ENCODE peak calls at places on chromosomes 7 and 10, in six cellular contexts. One of them, this sample, is unnamed.

GRCh38 chr10:21078410-21079329 is 181.6 kb upstream of the NEBL start:
- DNase-seq in cardiac muscle cell: peak; percentile 90
- DNase-seq in Caco-2: peak; percentile 84
- DNase-seq in kidney: no peak
- DNase-seq in neural progenitor cell: peak; percentile 88
- DNase-seq in right lobe of liver: peak; percentile 69
- DNase-seq in this sample: peak; percentile 65

GRCh38 chr10:130772056-130772455 is 539.5 kb downstream of the TCERG1L start:
- DNase-seq in kidney: peak; percentile 20
- DNase-seq in Caco-2: no peak
- DNase-seq in neural progenitor cell: no peak
- DNase-seq in right lobe of liver: no peak
- DNase-seq in cardiac muscle cell: no peak
- DNase-seq in this sample: no peak

GRCh38 chr10:79303631-79304478 is 43.4 kb upstream of the PPIF start:
- DNase-seq in cardiac muscle cell: no peak
- DNase-seq in Caco-2: no peak
- DNase-seq in kidney: no peak
- DNase-seq in neural progenitor cell: no peak
- DNase-seq in right lobe of liver: no peak
- DNase-seq in this sample: no peak

GRCh38 chr10:128642502-128642901 is 516.3 kb upstream of the MKI67 start:
- DNase-seq in right lobe of liver: no peak
- DNase-seq in kidney: no peak
- DNase-seq in Caco-2: no peak
- DNase-seq in neural progenitor cell: no peak
- DNase-seq in cardiac muscle cell: no peak
- DNase-seq in this sample: no peak

GRCh38 chr7:53315986-53316385 is 280.6 kb downstream of the POM121L12 start:
- DNase-seq in cardiac muscle cell: no peak
- DNase-seq in kidney: no peak
- DNase-seq in neural progenitor cell: no peak
- DNase-seq in right lobe of liver: no peak
- DNase-seq in Caco-2: peak; percentile 16
- DNase-seq in this sample: no peak

GRCh38 chr10:69327463-69328345 is 49.4 kb downstream of the HK1 start:
- DNase-seq in kidney: peak; percentile 89
- DNase-seq in right lobe of liver: no peak
- DNase-seq in neural progenitor cell: no peak
- DNase-seq in cardiac muscle cell: peak; percentile 86
- DNase-seq in Caco-2: no peak
- DNase-seq in this sample: peak; percentile 76

GRCh38 chr7:4158826-4159225 is 523.3 kb upstream of the FOXK1 start:
- DNase-seq in neural progenitor cell: no peak
- DNase-seq in kidney: no peak
- DNase-seq in right lobe of liver: no peak
- DNase-seq in cardiac muscle cell: no peak
- DNase-seq in Caco-2: no peak
- DNase-seq in this sample: no peak

GRCh38 chr7:81632418-81632817 is 137.4 kb downstream of the HGF start:
- DNase-seq in cardiac muscle cell: no peak
- DNase-seq in right lobe of liver: no peak
- DNase-seq in kidney: no peak
- DNase-seq in Caco-2: no peak
- DNase-seq in neural progenitor cell: no peak
- DNase-seq in this sample: no peak

GRCh38 chr10:62858364-62858763 is 42.2 kb upstream of the EGR2 start:
- DNase-seq in neural progenitor cell: no peak
- DNase-seq in kidney: no peak
- DNase-seq in cardiac muscle cell: peak; percentile 90
- DNase-seq in right lobe of liver: no peak
- DNase-seq in Caco-2: no peak
- DNase-seq in this sample: no peak

GRCh38 chr7:41943098-41943577 is 240.2 kb upstream of the INHBA start:
- DNase-seq in neural progenitor cell: peak; percentile 90
- DNase-seq in kidney: peak; percentile 89
- DNase-seq in cardiac muscle cell: peak; percentile 85
- DNase-seq in Caco-2: peak; percentile 87
- DNase-seq in right lobe of liver: peak; percentile 89
- DNase-seq in this sample: peak; percentile 81

DNA sequence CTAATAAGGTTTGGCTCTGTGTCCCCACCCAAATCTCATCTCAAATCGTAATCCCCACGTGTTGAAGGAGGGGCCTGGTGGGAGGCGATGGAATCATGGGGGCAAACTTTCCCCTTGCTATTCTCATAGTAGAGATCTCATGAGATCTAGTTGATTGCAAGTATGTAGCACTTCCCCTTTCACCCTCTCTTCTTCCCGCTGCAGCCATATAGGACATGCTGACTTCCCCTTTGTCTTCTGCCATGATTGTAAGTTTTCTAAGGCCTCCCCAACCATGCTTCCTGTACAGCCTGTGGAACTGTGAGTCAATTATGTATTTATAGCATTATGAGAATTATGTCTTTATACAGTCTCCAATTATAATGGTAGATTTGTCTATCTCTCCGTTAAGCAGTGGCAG is 594.5 kb downstream of the ACTR3B start:
- DNase-seq in Caco-2: no peak
- DNase-seq in cardiac muscle cell: no peak
- DNase-seq in right lobe of liver: no peak
- DNase-seq in kidney: no peak
- DNase-seq in neural progenitor cell: no peak
- DNase-seq in this sample: no peak
- H3K4me3 ChIP-seq in Caco-2: no peak overlapping the region
- H3K4me3 ChIP-seq in cardiac muscle cell: no peak overlapping the region
- H3K4me3 ChIP-seq in right lobe of liver: no peak overlapping the region
- H3K4me3 ChIP-seq in kidney: no peak overlapping the region
- H3K4me3 ChIP-seq in neural progenitor cell: no peak overlapping the region
- H3K4me3 ChIP-seq in this sample: no peak overlapping the region

DNA sequence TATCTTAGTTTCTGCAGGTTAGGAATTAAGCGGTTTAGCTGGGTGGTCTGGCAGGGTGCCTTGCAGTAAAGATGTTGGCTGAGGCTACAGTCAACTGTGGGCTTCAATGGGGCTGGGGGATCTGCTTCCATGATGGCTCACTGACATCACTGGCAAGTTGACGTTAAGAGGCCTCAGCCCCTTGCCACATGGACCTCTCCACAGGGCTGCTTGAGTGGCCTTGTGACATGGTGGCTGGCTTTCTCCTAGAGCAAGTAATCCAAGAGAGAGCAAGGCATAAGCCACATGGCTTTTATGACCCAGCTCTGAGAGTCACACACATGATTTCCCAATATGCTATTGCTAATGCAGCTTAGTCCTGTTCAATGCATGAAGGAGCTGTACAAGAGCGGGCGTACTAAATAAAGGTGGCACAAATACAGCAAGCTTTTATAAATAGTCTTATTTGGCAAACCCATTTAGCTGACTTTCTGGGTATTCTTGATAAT is 109.1 kb downstream of the SEPTIN7 start:
- DNase-seq in kidney: no peak
- DNase-seq in cardiac muscle cell: no peak
- DNase-seq in neural progenitor cell: no peak
- DNase-seq in right lobe of liver: no peak
- DNase-seq in Caco-2: no peak
- DNase-seq in this sample: no peak
- H3K4me1 ChIP-seq in kidney: no peaks in the 10 kb centered on the region
- H3K4me1 ChIP-seq in cardiac muscle cell: peaks cover 4% of the 10 kb centered on the region
- H3K4me1 ChIP-seq in neural progenitor cell: peaks cover 15% of the 10 kb centered on the region
- H3K4me1 ChIP-seq in right lobe of liver: no peaks in the 10 kb centered on the region
- H3K4me1 ChIP-seq in Caco-2: no peaks in the 10 kb centered on the region
- H3K4me1 ChIP-seq in this sample: no peaks in the 10 kb centered on the region

GRCh38 chr10:8102708-8103401 is 48.4 kb downstream of the GATA3 start:
- DNase-seq in cardiac muscle cell: no peak
- DNase-seq in Caco-2: peak; percentile 91
- DNase-seq in neural progenitor cell: no peak
- DNase-seq in right lobe of liver: no peak
- DNase-seq in kidney: no peak
- DNase-seq in this sample: no peak

GRCh38 chr10:8100366-8100765 is 45.9 kb downstream of the GATA3 start:
- DNase-seq in Caco-2: no peak
- DNase-seq in cardiac muscle cell: no peak
- DNase-seq in kidney: no peak
- DNase-seq in neural progenitor cell: no peak
- DNase-seq in right lobe of liver: no peak
- DNase-seq in this sample: no peak

GRCh38 chr10:8105932-8106331 is 51.4 kb downstream of the GATA3 start:
- DNase-seq in right lobe of liver: no peak
- DNase-seq in Caco-2: no peak
- DNase-seq in kidney: no peak
- DNase-seq in cardiac muscle cell: no peak
- DNase-seq in neural progenitor cell: no peak
- DNase-seq in this sample: no peak

GRCh38 chr10:8104005-8104404 is 49.5 kb downstream of the GATA3 start:
- DNase-seq in right lobe of liver: no peak
- DNase-seq in cardiac muscle cell: no peak
- DNase-seq in neural progenitor cell: no peak
- DNase-seq in Caco-2: no peak
- DNase-seq in kidney: no peak
- DNase-seq in this sample: no peak

DNA sequence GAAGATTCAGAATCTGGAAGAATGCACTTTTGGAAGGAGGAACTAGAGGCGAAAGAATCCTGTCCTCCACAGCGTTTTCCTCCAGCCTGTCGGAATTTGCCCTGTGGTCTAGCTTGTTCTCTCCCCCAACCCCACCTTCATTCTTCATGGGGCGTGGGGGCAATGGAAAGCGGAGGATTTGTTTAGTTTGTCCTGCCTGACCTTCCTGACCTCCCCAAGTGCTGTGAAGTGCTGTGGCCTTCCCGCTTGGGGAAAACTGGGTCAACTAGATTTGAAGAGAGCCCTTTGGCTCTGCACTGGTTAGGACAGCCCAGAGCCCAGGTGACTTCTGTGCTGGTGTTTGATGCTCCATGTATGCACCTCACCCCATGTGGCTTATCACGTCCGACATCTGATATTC is 49.1 kb downstream of the GATA3 start:
- DNase-seq in right lobe of liver: no peak
- DNase-seq in Caco-2: peak; percentile 91
- DNase-seq in kidney: no peak
- DNase-seq in neural progenitor cell: no peak
- DNase-seq in cardiac muscle cell: no peak
- DNase-seq in this sample: no peak
- H3K9me3 ChIP-seq in right lobe of liver: no peaks in the 10 kb centered on the region
- H3K9me3 ChIP-seq in Caco-2: no peaks in the 10 kb centered on the region
- H3K9me3 ChIP-seq in kidney: no peaks in the 10 kb centered on the region
- H3K9me3 ChIP-seq in neural progenitor cell: no peaks in the 10 kb centered on the region
- H3K9me3 ChIP-seq in cardiac muscle cell: no peaks in the 10 kb centered on the region
- H3K9me3 ChIP-seq in this sample: no peaks in the 10 kb centered on the region

DNA sequence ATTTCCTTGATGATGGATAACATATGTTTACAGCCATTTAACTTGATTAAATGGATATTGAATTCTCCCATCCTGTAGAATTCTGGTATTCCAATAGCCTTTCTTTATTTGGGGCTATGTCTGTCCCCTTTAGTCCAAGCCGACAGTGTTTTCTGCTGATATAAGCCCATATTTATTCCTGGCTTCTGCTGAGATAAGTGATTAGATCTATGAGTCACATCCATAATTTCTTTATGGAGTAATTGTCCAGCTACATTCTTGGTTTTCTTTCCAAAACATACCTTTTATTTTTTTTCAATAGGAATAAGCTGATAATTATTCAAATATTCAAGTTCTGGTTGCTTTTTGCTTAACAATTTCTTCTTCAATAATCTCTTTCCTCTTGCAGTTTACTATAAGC is 106.7 kb downstream of the NRG3 start:
- DNase-seq in neural progenitor cell: no peak
- DNase-seq in cardiac muscle cell: no peak
- DNase-seq in kidney: no peak
- DNase-seq in Caco-2: no peak
- DNase-seq in right lobe of liver: no peak
- DNase-seq in this sample: no peak
- H3K4me3 ChIP-seq in neural progenitor cell: no peak overlapping the region
- H3K4me3 ChIP-seq in cardiac muscle cell: no peak overlapping the region
- H3K4me3 ChIP-seq in kidney: no peak overlapping the region
- H3K4me3 ChIP-seq in Caco-2: no peak overlapping the region
- H3K4me3 ChIP-seq in right lobe of liver: no peak overlapping the region
- H3K4me3 ChIP-seq in this sample: no peak overlapping the region

GRCh38 chr7:139681812-139682135 is 96.0 kb downstream of the HIPK2 start:
- DNase-seq in kidney: no peak
- DNase-seq in cardiac muscle cell: no peak
- DNase-seq in right lobe of liver: no peak
- DNase-seq in Caco-2: no peak
- DNase-seq in neural progenitor cell: no peak
- DNase-seq in this sample: no peak
- H3K4me1 ChIP-seq in kidney: peaks cover 59% of the 10 kb centered on the region
- H3K4me1 ChIP-seq in cardiac muscle cell: peaks cover 48% of the 10 kb centered on the region
- H3K4me1 ChIP-seq in right lobe of liver: peaks cover 61% of the 10 kb centered on the region
- H3K4me1 ChIP-seq in Caco-2: peaks cover 64% of the 10 kb centered on the region
- H3K4me1 ChIP-seq in neural progenitor cell: peaks cover 24% of the 10 kb centered on the region
- H3K4me1 ChIP-seq in this sample: peaks cover 4% of the 10 kb centered on the region

This sample was measured in mucosa of descending colon.